ENCODE peak calls at places on chromosomes 16 and 17, in eight cellular contexts. N is GM23338; E is mesendoderm; R is upper lobe of right lung; T is CD8-positive, alpha-beta T cell; H is breast epithelium; D is Panc1; X is neural progenitor cell. M is an unnamed sample.

GRCh38 chr16:84841787-84842300 is 22.1 kb downstream of the CRISPLD2 start:
- DNase-seq in N (peak), E (peak), R (peak), T (no peak), H (peak), D (no peak), X (peak), M (no peak)

GRCh38 chr17:78839762-78840529 is 668 bp downstream of the USP36 start:
- DNase-seq in N (peak), E (peak), R (peak), T (peak), H (peak), D (no peak), X (peak), M (peak)

GRCh38 chr17:1574697-1575471 is 12.3 kb upstream of the PITPNA start:
- DNase-seq in N (peak), E (peak), R (peak), T (no peak), H (no peak), D (no peak), X (no peak), M (no peak)

GRCh38 chr17:37446027-37446426 is 39.3 kb downstream of the TADA2A start:
- DNase-seq in N (no peak), E (peak), R (no peak), T (no peak), H (no peak), D (no peak), X (peak), M (no peak)

GRCh38 chr17:27608330-27609230 is 22.4 kb upstream of the LGALS9 start:
- DNase-seq in N (no peak), E (no peak), R (no peak), T (no peak), H (no peak), D (no peak), X (no peak), M (no peak)

GRCh38 chr16:30921748-30922419 is 1.5 kb upstream of the FBXL19 start:
- DNase-seq in N (peak), E (peak), R (peak), T (peak), H (peak), D (no peak), X (peak), M (peak)

GRCh38 chr16:9000664-9001063 is 37.0 kb upstream of the USP7 start:
- DNase-seq in N (no peak), E (no peak), R (no peak), T (no peak), H (no peak), D (no peak), X (no peak), M (no peak)

GRCh38 chr17:20284575-20284974 is 182.8 kb downstream of the LGALS9B start:
- DNase-seq in N (no peak), E (no peak), R (no peak), T (no peak), H (no peak), D (no peak), X (no peak), M (peak)

GRCh38 chr17:36498560-36499300 is 12.2 kb downstream of the ZNHIT3 start:
- DNase-seq in N (no peak), E (no peak), R (peak), T (no peak), H (no peak), D (no peak), X (no peak), M (no peak)

GRCh38 chr16:21650517-21650916 is 1.9 kb downstream of the IGSF6 start:
- DNase-seq in N (no peak), E (no peak), R (no peak), T (no peak), H (no peak), D (no peak), X (no peak), M (no peak)

GRCh38 chr17:73546770-73547345 is 97.4 kb downstream of the SDK2 start:
- DNase-seq in N (peak), E (peak), R (peak), T (peak), H (peak), D (no peak), X (peak), M (no peak)

GRCh38 chr16:65889533-65889966 is 476.9 kb upstream of the CDH5 start:
- DNase-seq in N (no peak), E (no peak), R (no peak), T (no peak), H (no peak), D (no peak), X (no peak), M (peak)

GRCh38 chr17:18380471-18381157 is 3.0 kb downstream of the EVPLL start:
- DNase-seq in N (no peak), E (no peak), R (peak), T (no peak), H (no peak), D (no peak), X (no peak), M (no peak)

GRCh38 chr16:30000768-30001631 is 5.0 kb downstream of the INO80E start:
- DNase-seq in N (peak), E (no peak), R (no peak), T (no peak), H (no peak), D (no peak), X (no peak), M (no peak)

GRCh38 chr16:745739-746138 is 4.9 kb upstream of the CIAO3 start:
- DNase-seq in N (peak), E (peak), R (peak), T (no peak), H (no peak), D (no peak), X (peak), M (no peak)

GRCh38 chr17:7650509-7651096 is at the start of gene ATP1B2:
- DNase-seq in N (peak), E (peak), R (peak), T (peak), H (peak), D (no peak), X (peak), M (no peak)

GRCh38 chr17:55818451-55819375 is 67.9 kb downstream of the PCTP start:
- DNase-seq in N (no peak), E (no peak), R (no peak), T (no peak), H (no peak), D (no peak), X (no peak), M (no peak)

GRCh38 chr17:53627511-53627910 is 195.2 kb upstream of the KIF2B start:
- DNase-seq in N (no peak), E (no peak), R (no peak), T (no peak), H (no peak), D (no peak), X (no peak), M (peak)

GRCh38 chr16:88283596-88283995 is 99.2 kb upstream of the ZNF469 start:
- DNase-seq in N (no peak), E (no peak), R (no peak), T (no peak), H (no peak), D (no peak), X (no peak), M (no peak)

DNA sequence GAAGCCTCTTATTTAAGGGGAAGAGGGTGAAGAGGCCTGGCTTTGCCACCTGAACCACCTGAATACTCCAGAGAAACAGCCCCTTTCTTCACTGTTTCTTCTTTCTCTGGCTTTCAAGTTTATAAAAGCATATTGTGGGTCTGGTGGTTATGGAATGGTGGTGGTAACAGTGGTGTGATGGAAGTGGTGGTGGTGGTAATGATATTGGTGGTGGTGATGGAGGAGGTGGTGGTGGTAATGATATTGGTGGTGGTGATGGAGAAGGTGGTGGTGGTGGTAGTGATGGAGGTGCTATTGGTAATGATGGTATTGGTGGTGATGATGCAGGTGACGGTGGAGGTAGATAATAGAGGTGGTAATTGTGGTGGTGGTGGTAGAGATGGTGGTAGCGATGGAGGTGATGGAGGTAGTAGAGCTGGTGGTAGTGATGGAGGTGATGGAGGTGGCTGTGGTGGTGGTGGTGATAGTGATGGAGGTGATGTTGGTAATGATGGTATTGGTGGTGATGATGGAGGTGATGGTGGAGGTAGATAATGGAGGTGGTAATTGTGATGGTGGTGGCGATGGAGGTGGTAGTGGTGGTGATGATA is 14.1 kb upstream of the C1QL1 start:
- DNase-seq in N (no peak), E (no peak), R (no peak), T (no peak), H (no peak), D (no peak), X (no peak), M (no peak)
- H3K27ac ChIP-seq in N (no peak), E (no peak), R (no peak), T (no peak), H (peak), D (no peak), X (no peak), M (peak)

DNA sequence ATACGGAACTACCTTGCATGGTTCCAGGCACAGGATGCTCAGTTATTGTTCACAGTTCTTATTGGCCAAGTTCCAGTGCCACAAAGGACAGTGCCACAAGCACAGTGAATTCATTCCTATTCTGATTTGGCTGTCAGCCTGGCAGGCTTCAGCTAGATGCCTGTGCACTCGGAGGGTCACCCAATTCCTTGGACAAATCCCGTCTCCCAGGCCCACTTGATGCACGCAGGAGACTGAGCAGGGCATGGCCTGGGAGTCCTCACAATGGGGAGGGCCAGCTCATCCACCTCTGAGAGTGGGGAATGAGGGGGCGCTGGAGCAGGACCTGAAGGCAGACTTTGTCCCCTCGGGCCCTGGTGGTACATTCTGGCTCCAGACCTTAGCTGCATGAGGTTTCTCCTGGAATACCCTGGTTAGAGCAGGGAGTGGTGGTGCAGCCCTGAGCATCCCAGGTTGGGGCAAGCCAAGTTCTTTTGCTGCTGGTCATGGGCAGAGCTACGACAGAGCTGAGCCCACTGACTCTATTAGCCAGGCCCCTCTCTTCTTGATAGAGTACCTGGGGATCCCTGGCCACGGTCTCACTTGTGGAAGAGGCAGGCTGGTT is 41.4 kb downstream of the MIS12 start:
- DNase-seq in N (peak), E (no peak), R (peak), T (no peak), H (no peak), D (no peak), X (no peak), M (no peak)
- H3K27ac ChIP-seq in N (no peak), E (no peak), R (no peak), T (no peak), H (no peak), D (no peak), X (no peak), M (peak)

GRCh38 chr16:89420204-89420603 is 70.2 kb downstream of the ANKRD11 start:
- DNase-seq in N (no peak), E (no peak), R (no peak), T (no peak), H (no peak), D (no peak), X (no peak), M (no peak)

GRCh38 chr16:89425523-89425922 is 64.8 kb downstream of the ANKRD11 start:
- DNase-seq in N (no peak), E (no peak), R (no peak), T (no peak), H (no peak), D (no peak), X (no peak), M (no peak)

GRCh38 chr16:89423709-89424260 is 66.6 kb downstream of the ANKRD11 start:
- DNase-seq in N (peak), E (no peak), R (no peak), T (no peak), H (no peak), D (no peak), X (no peak), M (no peak)

GRCh38 chr16:89422527-89422904 is 67.8 kb downstream of the ANKRD11 start:
- DNase-seq in N (no peak), E (no peak), R (no peak), T (no peak), H (no peak), D (peak), X (no peak), M (peak)

GRCh38 chr16:89422905-89423630 is 67.3 kb downstream of the ANKRD11 start:
- DNase-seq in N (peak), E (no peak), R (no peak), T (peak), H (no peak), D (no peak), X (no peak), M (peak)
- H3K27ac ChIP-seq in N (peak), E (no peak), R (no peak), T (no peak), H (peak), D (peak), X (no peak), M (peak)

GRCh38 chr16:53503270-53503911 is 382 bp upstream of the AKTIP start:
- DNase-seq in N (peak), E (peak), R (peak), T (peak), H (peak), D (peak), X (peak), M (peak)

GRCh38 chr16:53495325-53495724 is 7.7 kb downstream of the AKTIP start:
- DNase-seq in N (peak), E (peak), R (no peak), T (no peak), H (no peak), D (no peak), X (no peak), M (no peak)

GRCh38 chr16:53502331-53503269 is at the start of gene AKTIP:
- DNase-seq in N (peak), E (peak), R (peak), T (peak), H (peak), D (no peak), X (peak), M (peak)

GRCh38 chr16:53501216-53501859 is 1.7 kb downstream of the AKTIP start:
- DNase-seq in N (peak), E (peak), R (no peak), T (no peak), H (no peak), D (no peak), X (no peak), M (no peak)

GRCh38 chr16:53498984-53499383 is 4.0 kb downstream of the AKTIP start:
- DNase-seq in N (no peak), E (no peak), R (no peak), T (no peak), H (no peak), D (no peak), X (no peak), M (no peak)
- H3K27ac ChIP-seq in N (no peak), E (no peak), R (no peak), T (no peak), H (no peak), D (no peak), X (no peak), M (no peak)

DNA sequence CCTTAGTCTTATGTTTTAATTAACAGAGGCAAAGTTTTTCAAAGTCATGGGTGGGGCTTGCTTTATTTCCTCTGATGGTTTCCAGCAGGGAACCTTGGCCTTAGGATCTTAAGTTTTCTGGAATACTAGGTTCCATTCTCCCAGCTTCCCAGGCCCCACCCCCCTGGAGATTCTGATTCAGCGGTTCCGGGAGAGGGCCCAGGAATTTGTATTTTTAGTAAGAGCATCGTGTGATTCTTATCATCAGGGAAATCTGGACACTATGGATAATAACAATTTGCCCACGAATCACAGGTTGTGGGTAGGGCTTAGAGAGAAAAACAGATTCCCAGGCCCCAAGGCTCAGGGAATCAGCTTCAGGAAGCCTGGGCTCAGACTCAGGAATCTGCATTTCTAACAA is 263.6 kb downstream of the NTN1 start:
- DNase-seq in N (peak), E (no peak), R (no peak), T (no peak), H (no peak), D (no peak), X (no peak), M (no peak)
- H3K27ac ChIP-seq in N (no peak), E (no peak), R (no peak), T (no peak), H (no peak), D (no peak), X (no peak), M (no peak)

DNA sequence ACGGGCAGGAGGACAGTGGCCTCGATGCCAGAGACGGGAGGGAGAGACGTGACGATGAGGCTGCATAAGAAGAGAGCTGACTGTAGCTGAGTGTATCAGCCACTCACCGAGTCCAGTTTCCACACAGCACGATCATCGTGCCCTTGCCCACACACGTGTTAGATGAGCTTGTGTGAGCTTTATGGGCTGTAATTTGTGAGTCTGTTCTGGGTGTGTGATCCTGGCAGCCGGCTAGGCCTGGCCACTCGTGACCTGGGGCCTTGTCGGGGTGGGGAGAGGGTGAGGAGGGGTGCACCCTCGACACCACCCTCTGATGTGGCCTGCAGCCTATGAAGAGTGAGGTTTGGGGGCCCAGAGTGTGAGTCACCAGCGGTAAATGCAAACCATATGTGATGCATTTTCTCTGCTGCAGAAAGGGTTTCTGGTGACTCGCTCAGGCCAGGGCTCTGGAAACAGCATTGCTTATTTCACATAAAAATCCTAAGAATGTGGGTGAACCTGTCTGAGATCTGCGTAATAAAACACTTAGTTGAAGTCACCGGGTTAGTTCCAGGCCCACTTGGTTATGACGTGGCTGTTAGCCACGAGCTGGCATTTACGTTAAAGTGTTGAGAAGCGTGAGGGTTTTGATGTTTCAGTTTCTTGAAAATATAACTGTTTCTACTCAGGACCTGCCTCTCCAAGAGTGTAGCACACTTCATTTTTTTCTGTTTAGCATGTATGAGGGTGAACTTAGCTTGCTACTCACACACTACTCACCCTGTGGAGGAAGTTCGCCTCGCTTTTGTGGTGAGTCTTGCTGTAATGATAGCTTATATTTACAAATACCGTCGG is 4.2 kb downstream of the METRNL start:
- DNase-seq in N (peak), E (peak), R (no peak), T (peak), H (no peak), D (no peak), X (no peak), M (peak)
- H3K27ac ChIP-seq in N (peak), E (no peak), R (peak), T (peak), H (peak), D (no peak), X (no peak), M (peak)

GRCh38 chr17:80891096-80892018 is 100.3 kb upstream of the CHMP6 start:
- DNase-seq in N (no peak), E (no peak), R (no peak), T (peak), H (peak), D (peak), X (no peak), M (peak)
- H3K27ac ChIP-seq in N (peak), E (no peak), R (peak), T (peak), H (peak), D (peak), X (no peak), M (peak)

GRCh38 chr16:48535831-48536599 is 74.0 kb downstream of the N4BP1 start:
- DNase-seq in N (peak), E (no peak), R (peak), T (no peak), H (peak), D (no peak), X (peak), M (peak)

GRCh38 chr16:48536600-48537200 is 73.3 kb downstream of the N4BP1 start:
- DNase-seq in N (no peak), E (no peak), R (no peak), T (no peak), H (no peak), D (no peak), X (no peak), M (no peak)

GRCh38 chr16:48538746-48539484 is 71.1 kb downstream of the N4BP1 start:
- DNase-seq in N (peak), E (peak), R (no peak), T (no peak), H (no peak), D (no peak), X (peak), M (no peak)

GRCh38 chr16:48537909-48538745 is 71.9 kb downstream of the N4BP1 start:
- DNase-seq in N (no peak), E (no peak), R (peak), T (no peak), H (peak), D (no peak), X (no peak), M (no peak)

DNA sequence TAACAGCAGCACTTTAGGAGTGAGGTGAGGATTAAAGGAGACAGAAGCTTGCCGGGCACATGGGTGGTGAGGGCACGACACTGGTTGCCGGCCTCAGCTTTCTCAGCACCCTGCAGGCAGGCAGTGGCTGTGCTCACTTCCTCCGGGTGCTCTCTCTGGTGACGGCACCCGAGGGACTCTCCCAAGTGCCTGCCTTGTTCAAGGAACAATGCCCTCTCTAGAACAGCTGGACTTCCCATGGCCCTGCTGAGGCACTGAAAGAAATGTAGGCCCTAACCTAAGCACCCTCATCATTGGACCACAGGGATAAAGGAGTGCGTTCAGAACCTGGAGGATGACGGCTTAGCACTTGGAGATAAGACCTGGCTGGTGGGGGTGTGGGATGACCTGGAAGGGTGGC is 72.7 kb downstream of the N4BP1 start:
- DNase-seq in N (no peak), E (no peak), R (no peak), T (no peak), H (no peak), D (no peak), X (no peak), M (no peak)
- H3K27ac ChIP-seq in N (no peak), E (no peak), R (peak), T (no peak), H (peak), D (no peak), X (no peak), M (no peak)